ENCODE peak calls at places on chromosomes 3 and 15, in five cellular contexts. C, R, X, U and E are unnamed samples.

GRCh38 chr3:134348524-134348923 is 25.7 kb downstream of the AMOTL2 start:
- DNase-seq in U (no peak), X (peak; percentile 96), C (peak; percentile 92), R (no peak), E (no peak)

GRCh38 chr3:14439501-14440167 is 37.2 kb downstream of the SLC6A6 start:
- DNase-seq in C (peak; percentile 42), X (no peak), U (no peak), R (peak; percentile 54), E (no peak)

GRCh38 chr3:78086150-78086549 is 1046.3 kb downstream of the ROBO2 start:
- DNase-seq in X (peak; percentile 30), U (no peak), C (peak; percentile 55), R (no peak), E (no peak)

GRCh38 chr15:29651476-29652072 is 170.7 kb downstream of the TJP1 start:
- DNase-seq in R (no peak), U (no peak), C (no peak), X (no peak), E (no peak)

GRCh38 chr15:80450811-80451321 is 46.7 kb downstream of the ARNT2 start:
- DNase-seq in X (no peak), R (no peak), C (no peak), U (no peak), E (no peak)

GRCh38 chr3:196138464-196138863 is 56.6 kb upstream of the TFRC start:
- DNase-seq in X (no peak), R (no peak), U (no peak), C (no peak), E (no peak)

GRCh38 chr3:5321941-5322340 is 134.4 kb downstream of the EDEM1 start:
- DNase-seq in C (no peak), X (no peak), U (no peak), R (no peak), E (no peak)

GRCh38 chr3:11509175-11510000 is 134.3 kb downstream of the VGLL4 start:
- DNase-seq in U (no peak), R (peak; percentile 31), C (peak; percentile 93), X (peak; percentile 93), E (no peak)

GRCh38 chr3:18740631-18741583 is 315.8 kb upstream of the SATB1 start:
- DNase-seq in X (no peak), U (peak; percentile 82), R (no peak), C (no peak), E (peak; percentile 73)

GRCh38 chr3:180250172-180250571 is 213.4 kb upstream of the PEX5L start:
- DNase-seq in R (no peak), U (no peak), C (no peak), X (peak; percentile 43), E (no peak)

GRCh38 chr3:43764471-43764870 is 73.7 kb downstream of the ABHD5 start:
- DNase-seq in U (no peak), C (no peak), R (no peak), X (no peak), E (no peak)

GRCh38 chr3:152556731-152557254 is 278.1 kb upstream of the P2RY1 start:
- DNase-seq in U (no peak), C (peak; percentile 51), X (peak; percentile 73), R (no peak), E (no peak)

GRCh38 chr3:135168822-135169221 is 373.8 kb downstream of the EPHB1 start:
- DNase-seq in C (no peak), U (no peak), R (no peak), X (no peak), E (no peak)

GRCh38 chr3:50609071-50609742 is 2.4 kb downstream of the CISH start:
- DNase-seq in X (no peak), R (no peak), C (no peak), U (no peak), E (no peak)